ENCODE peak calls at places on chromosome 11, in seven cellular contexts. C is coronary artery; T is fibroblast of lung; E is GM10248; W is AG04450; G is left lung; D is CD4-positive, alpha-beta T cell. R is an unnamed sample.

GRCh38 chr11:48172818-48173609 is 43.6 kb upstream of the OR4B1 start:
- DNase-seq in C (no peak), T (peak; percentile 71), E (peak; percentile 73), W (peak; percentile 39), G (peak; percentile 55), D (peak; percentile 45), R (no peak)

GRCh38 chr11:45180888-45181594 is 34.6 kb downstream of the PRDM11 start:
- DNase-seq in C (peak; percentile 89), T (peak; percentile 65), E (no peak), W (no peak), G (peak; percentile 57), D (peak; percentile 24), R (peak; percentile 91)

GRCh38 chr11:8263109-8263768 is 439 bp downstream of the LMO1 start:
- DNase-seq in C (no peak), T (peak; percentile 25), E (no peak), W (no peak), G (no peak), D (no peak), R (no peak)

GRCh38 chr11:14499178-14499559 is 442 bp downstream of the COPB1 start:
- DNase-seq in C (no peak), T (peak; percentile 21), E (no peak), W (no peak), G (no peak), D (no peak), R (no peak)

GRCh38 chr11:36273110-36273509 is 16.1 kb downstream of the COMMD9 start:
- DNase-seq in C (no peak), T (peak; percentile 11), E (no peak), W (no peak), G (no peak), D (no peak), R (peak; percentile 3)

GRCh38 chr11:35647535-35648092 is 15.0 kb upstream of the TRIM44 start:
- DNase-seq in C (no peak), T (no peak), E (no peak), W (no peak), G (no peak), D (no peak), R (no peak)

GRCh38 chr11:16484434-16484833 is 128.1 kb upstream of the SOX6 start:
- DNase-seq in C (no peak), T (no peak), E (no peak), W (no peak), G (no peak), D (no peak), R (no peak)

GRCh38 chr11:789951-790350 is at the start of gene CEND1:
- DNase-seq in C (no peak), T (peak; percentile 56), E (peak; percentile 81), W (no peak), G (no peak), D (peak; percentile 38), R (peak; percentile 83)

GRCh38 chr11:403021-403760 is 9.2 kb downstream of the PKP3 start:
- DNase-seq in C (no peak), T (no peak), E (no peak), W (no peak), G (no peak), D (no peak), R (no peak)

DNA sequence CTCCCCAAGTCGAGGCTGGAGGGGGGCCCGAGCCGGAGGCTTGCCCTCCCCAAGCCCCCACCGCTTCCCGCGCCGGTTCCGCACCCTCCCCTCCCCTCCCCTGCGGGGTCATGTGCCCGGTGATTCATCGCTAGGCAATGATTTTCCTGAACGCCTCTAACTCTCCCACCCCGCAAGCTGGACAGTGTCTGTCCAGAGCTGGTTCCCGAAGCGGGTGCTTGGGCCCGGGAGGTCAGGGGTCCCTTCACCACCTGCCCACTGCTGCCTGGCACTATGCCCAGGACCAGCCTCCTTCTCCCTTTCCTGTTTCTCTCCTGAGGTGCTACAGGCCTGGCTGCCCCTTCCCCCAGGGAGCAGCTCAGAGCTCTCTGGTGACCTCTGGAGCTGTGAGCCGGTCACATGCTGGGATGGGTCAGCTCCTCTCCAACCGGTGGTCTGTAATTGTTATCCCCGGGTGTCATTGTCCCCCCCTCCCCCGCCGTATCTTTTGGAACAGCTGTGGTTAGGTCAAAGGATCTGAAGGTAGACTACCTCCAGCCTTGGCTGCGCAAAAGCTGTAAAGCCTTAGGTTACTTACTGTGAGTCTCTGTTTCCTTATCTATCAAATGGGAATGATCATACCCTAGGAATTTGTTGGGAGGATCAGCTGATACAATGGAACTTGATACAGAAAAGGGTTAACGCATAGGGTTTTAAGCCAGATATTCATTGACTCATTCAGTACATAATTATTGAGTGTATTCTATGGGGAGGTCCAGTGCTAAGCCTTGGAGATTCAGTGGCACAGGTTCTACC is 722 bp downstream of the STX3 start:
- DNase-seq in C (peak; percentile 88), T (peak; percentile 77), E (no peak), W (peak; percentile 37), G (peak; percentile 89), D (peak; percentile 50), R (peak; percentile 88)
- TF ChIP-seq CTCF in C (no peak), T (no peak), E (no peak), W (no peak), G (no peak), D (no peak), R (no peak)

GRCh38 chr11:131025020-131025419 is 108.7 kb upstream of the SNX19 start:
- DNase-seq in C (no peak), T (peak; percentile 68), E (no peak), W (peak; percentile 29), G (no peak), D (no peak), R (no peak)
- TF ChIP-seq CTCF in C (no peak), T (peak; percentile 87), E (peak; percentile 37), W (peak; percentile 85), G (no peak), D (no peak), R (peak; percentile 57)

GRCh38 chr11:57761301-57762234 is at the start of gene CTNND1:
- DNase-seq in C (peak; percentile 94), T (peak; percentile 99), E (peak; percentile 87), W (peak; percentile 96), G (peak; percentile 90), D (no peak), R (peak; percentile 93)
- TF ChIP-seq CTCF in C (no peak), T (no peak), E (no peak), W (no peak), G (no peak), D (no peak), R (no peak)

DNA sequence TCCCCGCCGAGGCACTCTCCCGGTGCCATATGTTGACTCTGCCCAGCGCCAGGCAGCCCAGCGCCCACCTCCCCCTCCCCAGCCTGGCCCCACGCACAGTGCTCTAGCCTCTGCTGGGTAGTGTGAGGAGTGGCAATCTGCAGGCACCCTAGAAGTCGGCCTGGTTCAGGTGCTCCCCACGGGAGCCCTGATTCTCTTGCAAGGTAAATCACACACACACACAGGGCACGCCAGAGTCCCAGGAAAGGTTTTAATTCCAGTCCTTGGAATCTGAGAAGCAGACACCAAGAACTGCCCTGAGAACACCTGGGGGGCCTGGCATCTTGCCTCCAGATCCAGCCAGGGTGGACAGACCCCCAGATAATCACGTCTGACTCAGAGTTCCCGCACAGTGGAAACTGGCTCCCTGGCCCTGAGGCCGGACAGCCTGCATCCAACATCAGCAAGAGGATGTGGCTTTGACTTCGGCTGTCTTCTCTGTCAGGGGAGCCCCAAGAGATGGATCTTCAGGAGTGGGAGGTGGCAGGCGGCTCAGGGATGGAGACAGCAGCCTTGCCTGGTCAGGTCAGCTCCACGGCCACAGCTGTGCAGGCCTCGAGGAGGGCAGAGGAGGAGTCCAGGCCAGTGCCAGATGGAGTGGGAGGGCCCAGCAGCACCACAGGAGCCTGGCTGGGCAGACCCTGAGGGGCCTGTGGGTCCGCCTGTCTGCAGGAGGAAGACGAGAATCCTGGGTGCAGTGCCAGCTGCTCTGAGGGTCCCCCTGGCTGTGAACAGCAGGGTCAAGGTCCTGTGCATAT is 1.1 kb upstream of the RIN1 start:
- DNase-seq in C (peak; percentile 69), T (peak; percentile 30), E (no peak), W (no peak), G (peak; percentile 32), D (no peak), R (peak; percentile 86)
- TF ChIP-seq CTCF in C (no peak), T (no peak), E (no peak), W (no peak), G (no peak), D (no peak), R (peak; percentile 8)

GRCh38 chr11:116424615-116425261 is 348.0 kb downstream of the BUD13 start:
- DNase-seq in C (no peak), T (no peak), E (no peak), W (no peak), G (no peak), D (no peak), R (no peak)
- TF ChIP-seq CTCF in C (no peak), T (no peak), E (no peak), W (no peak), G (no peak), D (no peak), R (no peak)

GRCh38 chr11:78000193-78000592 is 5.7 kb upstream of the INTS4 start:
- DNase-seq in C (no peak), T (peak; percentile 82), E (peak; percentile 64), W (peak; percentile 53), G (no peak), D (peak; percentile 10), R (no peak)

GRCh38 chr11:77993902-77994301 is 566 bp downstream of the INTS4 start:
- DNase-seq in C (no peak), T (no peak), E (no peak), W (no peak), G (no peak), D (no peak), R (no peak)

GRCh38 chr11:77990981-77991380 is 3.5 kb downstream of the INTS4 start:
- DNase-seq in C (no peak), T (no peak), E (no peak), W (no peak), G (no peak), D (no peak), R (no peak)

GRCh38 chr11:77999446-77999845 is 5.0 kb upstream of the INTS4 start:
- DNase-seq in C (no peak), T (no peak), E (no peak), W (no peak), G (no peak), D (no peak), R (no peak)

DNA sequence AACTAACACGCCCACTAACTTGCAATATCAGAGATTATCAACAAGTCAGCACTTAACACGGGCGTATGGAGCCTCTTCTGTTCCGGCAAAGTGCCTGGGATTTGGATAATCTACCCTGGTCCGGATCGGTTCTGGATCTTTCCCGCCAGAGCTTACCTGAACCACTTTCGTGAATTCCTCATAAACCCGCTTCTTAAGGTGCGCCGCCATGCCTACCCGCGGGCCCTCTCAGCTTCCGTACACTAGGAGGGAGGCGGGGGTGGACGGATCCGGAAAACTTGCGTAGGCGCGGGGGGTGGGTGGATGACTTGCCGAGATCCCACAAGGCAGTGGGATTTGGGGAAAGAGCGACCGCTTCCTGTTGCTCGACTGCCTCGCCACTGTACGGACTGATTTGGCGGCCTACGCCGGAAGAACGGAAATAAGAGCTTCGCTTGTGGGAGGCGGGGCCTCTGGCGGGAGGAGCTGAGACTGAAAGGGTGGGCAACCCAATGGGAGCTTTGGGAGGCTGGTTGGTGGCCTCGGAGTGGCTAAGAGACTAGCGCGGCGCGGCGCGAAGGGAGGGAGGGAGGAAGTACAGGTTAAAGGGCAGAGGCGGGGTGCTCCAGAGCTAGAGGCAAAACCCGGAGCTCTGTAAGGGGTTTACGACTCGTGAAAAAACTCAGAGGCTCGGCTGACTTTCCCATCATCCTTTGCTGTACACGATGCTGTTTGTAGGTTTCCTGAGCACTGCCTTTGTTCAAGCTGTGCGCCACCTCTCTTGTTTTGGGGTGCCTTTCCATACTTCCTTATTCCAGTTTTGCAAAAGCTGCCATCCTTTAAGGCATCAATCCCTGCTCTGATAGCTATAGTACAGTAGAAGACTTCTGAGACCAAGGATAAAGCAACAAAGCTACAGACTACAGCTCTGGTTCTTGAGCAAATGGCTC is at the start of gene INTS4:
- DNase-seq in C (peak; percentile 100), T (peak; percentile 100), E (peak; percentile 95), W (peak; percentile 99), G (peak; percentile 100), D (peak; percentile 96), R (peak; percentile 99)
- TF ChIP-seq CTCF in C (no peak), T (no peak), E (no peak), W (no peak), G (no peak), D (no peak), R (no peak)

R was measured in osteocyte.